ENCODE peak calls at places on chromosomes 5 and 9, in six cellular contexts. V, Z, C, B, Y and F are unnamed samples.

GRCh38 chr5:149447373-149448367 is 68.6 kb upstream of the IL17B start:
- DNase-seq in V (no peak), Z (no peak), C (no peak), B (no peak), Y (no peak), F (no peak)

GRCh38 chr5:66882592-66883227 is 286.5 kb downstream of the MAST4 start:
- DNase-seq in V (no peak), Z (no peak), C (no peak), B (no peak), Y (no peak), F (no peak)

GRCh38 chr9:72554221-72554641 is 32.8 kb downstream of the TMC1 start:
- DNase-seq in V (peak; percentile 44), Z (no peak), C (peak; percentile 56), B (no peak), Y (no peak), F (peak; percentile 16)

GRCh38 chr5:172454355-172455086 is at the start of gene SH3PXD2B:
- DNase-seq in V (peak; percentile 46), Z (no peak), C (peak; percentile 84), B (no peak), Y (no peak), F (peak; percentile 84)

GRCh38 chr9:136748656-136749551 is 579 bp upstream of the LCN6 start:
- DNase-seq in V (no peak), Z (no peak), C (no peak), B (no peak), Y (no peak), F (no peak)

GRCh38 chr5:35877655-35878054 is 21.0 kb downstream of the IL7R start:
- DNase-seq in V (no peak), Z (no peak), C (no peak), B (no peak), Y (no peak), F (no peak)

GRCh38 chr9:98146101-98146991 is 27.3 kb upstream of the TRIM14 start:
- DNase-seq in V (no peak), Z (no peak), C (peak; percentile 88), B (no peak), Y (no peak), F (peak; percentile 82)

GRCh38 chr5:127335381-127335780 is 44.8 kb downstream of the MEGF10 start:
- DNase-seq in V (no peak), Z (no peak), C (no peak), B (no peak), Y (no peak), F (no peak)

GRCh38 chr5:56534102-56534501 is 281.2 kb upstream of the MAP3K1 start:
- DNase-seq in V (no peak), Z (no peak), C (peak; percentile 80), B (no peak), Y (no peak), F (peak; percentile 44)

GRCh38 chr5:10286552-10287227 is 21.0 kb downstream of the CMBL start:
- DNase-seq in V (no peak), Z (peak; percentile 68), C (no peak), B (no peak), Y (peak; percentile 56), F (no peak)

GRCh38 chr9:13279284-13280162 is at the start of gene MPDZ:
- DNase-seq in V (peak; percentile 60), Z (peak; percentile 49), C (peak; percentile 89), B (peak; percentile 29), Y (peak; percentile 59), F (peak; percentile 71)

GRCh38 chr5:119355244-119355635 is 579 bp upstream of the TNFAIP8 start:
- DNase-seq in V (no peak), Z (no peak), C (peak; percentile 46), B (no peak), Y (no peak), F (peak; percentile 93)

GRCh38 chr5:30436718-30437117 is 756.8 kb upstream of the CDH6 start:
- DNase-seq in V (no peak), Z (no peak), C (no peak), B (no peak), Y (no peak), F (no peak)

GRCh38 chr9:16627967-16628366 is 242.5 kb downstream of the BNC2 start:
- DNase-seq in V (peak; percentile 30), Z (no peak), C (peak; percentile 53), B (no peak), Y (no peak), F (no peak)

GRCh38 chr9:33041459-33042188 is 16.6 kb downstream of the DNAJA1 start:
- DNase-seq in V (no peak), Z (no peak), C (no peak), B (no peak), Y (no peak), F (no peak)

GRCh38 chr5:33641722-33642505 is 201.1 kb downstream of the TARS1 start:
- DNase-seq in V (no peak), Z (no peak), C (peak; percentile 27), B (no peak), Y (no peak), F (no peak)

GRCh38 chr9:36187414-36187813 is 3.3 kb upstream of the CLTA start:
- DNase-seq in V (no peak), Z (no peak), C (no peak), B (no peak), Y (no peak), F (no peak)

GRCh38 chr5:134874831-134875655 is 872 bp downstream of the TXNDC15 start:
- DNase-seq in V (peak; percentile 79), Z (peak; percentile 72), C (peak; percentile 68), B (peak; percentile 69), Y (peak; percentile 73), F (peak; percentile 47)

GRCh38 chr9:134061019-134061687 is 6.7 kb downstream of the BRD3 start:
- DNase-seq in V (no peak), Z (no peak), C (no peak), B (no peak), Y (no peak), F (no peak)

GRCh38 chr9:124792976-124793594 is 16.2 kb downstream of the OLFML2A start:
- DNase-seq in V (no peak), Z (no peak), C (no peak), B (no peak), Y (no peak), F (peak; percentile 79)

GRCh38 chr5:14273207-14273767 is 130.1 kb downstream of the TRIO start:
- DNase-seq in V (no peak), Z (no peak), C (no peak), B (no peak), Y (no peak), F (no peak)

GRCh38 chr9:72149231-72149975 is at the start of gene GDA:
- DNase-seq in V (no peak), Z (no peak), C (peak; percentile 44), B (no peak), Y (peak; percentile 47), F (peak; percentile 65)

GRCh38 chr9:88530051-88530450 is 4.9 kb upstream of the NXNL2 start:
- DNase-seq in V (no peak), Z (no peak), C (no peak), B (no peak), Y (no peak), F (no peak)